ENCODE peak calls at places on chromosomes 6 and 20, in ten cellular contexts. U is B cell; N is psoas muscle; Y is GM12878; Q is CD4-positive, alpha-beta T cell; W is endothelial cell; A is fibroblast of lung; D is CD8-positive, alpha-beta T cell; S is progenitor cell of endocrine pancreas; X is prostate gland. O is an unnamed sample.

GRCh38 chr20:23161968-23162696 is 76.0 kb upstream of the CD93 start:
- DNase-seq in S (no peak), U (peak), Y (no peak), W (no peak), A (peak), Q (peak), X (peak), D (no peak), N (peak), O (no peak)

GRCh38 chr6:131023834-131024504 is 39.1 kb downstream of the EPB41L2 start:
- DNase-seq in D (no peak), Q (no peak), Y (no peak), S (no peak), U (no peak), A (peak), W (no peak), X (no peak), N (no peak), O (no peak)

GRCh38 chr20:50575869-50576720 is 65.9 kb downstream of the PTPN1 start:
- DNase-seq in Y (no peak), W (peak), U (peak), D (peak), Q (peak), X (peak), N (peak), A (peak), S (peak), O (peak)

GRCh38 chr20:8244637-8245036 is 112.6 kb downstream of the PLCB1 start:
- DNase-seq in Q (no peak), W (no peak), Y (no peak), U (no peak), D (no peak), X (peak), A (peak), N (no peak), S (no peak), O (no peak)

GRCh38 chr20:32605167-32605656 is 20.1 kb upstream of the NOL4L start:
- DNase-seq in W (no peak), N (no peak), Y (no peak), U (no peak), S (no peak), X (no peak), Q (no peak), D (no peak), A (peak), O (no peak)

GRCh38 chr6:44833248-44833647 is 445.7 kb downstream of the CDC5L start:
- DNase-seq in W (no peak), U (no peak), N (no peak), S (no peak), X (no peak), Q (no peak), D (no peak), A (no peak), Y (peak), O (no peak)

GRCh38 chr6:14857501-14857900 is 388.4 kb upstream of the JARID2 start:
- DNase-seq in Q (peak), A (no peak), U (peak), D (peak), W (no peak), S (no peak), X (no peak), N (no peak), Y (no peak), O (no peak)

GRCh38 chr6:2072450-2072849 is 173.0 kb downstream of the GMDS start:
- DNase-seq in U (no peak), Y (no peak), A (peak), S (no peak), W (no peak), D (no peak), Q (no peak), X (no peak), N (no peak), O (no peak)

GRCh38 chr20:18815194-18815942 is 1.8 kb downstream of the SCP2D1 start:
- DNase-seq in D (no peak), N (no peak), A (no peak), W (no peak), U (no peak), S (no peak), Q (no peak), Y (no peak), X (no peak), O (no peak)

GRCh38 chr6:25312034-25312620 is 33.0 kb downstream of the CARMIL1 start:
- DNase-seq in A (peak), X (no peak), Q (no peak), U (no peak), D (no peak), N (no peak), Y (no peak), W (no peak), S (no peak), O (no peak)

GRCh38 chr6:69866351-69867074 is at the start of gene COL19A1:
- DNase-seq in Y (peak), U (peak), W (peak), N (peak), Q (peak), A (no peak), X (no peak), S (peak), D (peak), O (peak)

GRCh38 chr6:7150381-7151064 is 42.8 kb downstream of the RREB1 start:
- DNase-seq in S (no peak), N (no peak), U (no peak), D (no peak), X (no peak), Y (no peak), W (no peak), Q (no peak), A (no peak), O (peak)

GRCh38 chr6:80143312-80143960 is 37.0 kb downstream of the BCKDHB start:
- DNase-seq in S (no peak), A (peak), X (peak), U (no peak), Q (no peak), N (peak), D (no peak), W (no peak), Y (no peak), O (no peak)

GRCh38 chr6:62479722-62480121 is 193.7 kb upstream of the KHDRBS2 start:
- DNase-seq in Y (no peak), Q (no peak), U (no peak), A (no peak), S (no peak), D (no peak), N (no peak), X (no peak), W (no peak), O (no peak)

GRCh38 chr6:64664480-64664879 is 1028.9 kb downstream of the PHF3 start:
- DNase-seq in D (no peak), U (no peak), N (no peak), Q (no peak), S (no peak), Y (no peak), X (no peak), A (no peak), W (no peak), O (no peak)

GRCh38 chr6:4856779-4857178 is 80.6 kb downstream of the CDYL start:
- DNase-seq in A (no peak), U (no peak), D (no peak), S (no peak), X (no peak), Y (no peak), W (no peak), N (no peak), Q (no peak), O (no peak)
- TF ChIP-seq CTCF in A (no peak), U (no peak), D (no peak), S (peak), X (no peak), Y (peak), W (peak), N (no peak), Q (no peak), O (no peak)

DNA sequence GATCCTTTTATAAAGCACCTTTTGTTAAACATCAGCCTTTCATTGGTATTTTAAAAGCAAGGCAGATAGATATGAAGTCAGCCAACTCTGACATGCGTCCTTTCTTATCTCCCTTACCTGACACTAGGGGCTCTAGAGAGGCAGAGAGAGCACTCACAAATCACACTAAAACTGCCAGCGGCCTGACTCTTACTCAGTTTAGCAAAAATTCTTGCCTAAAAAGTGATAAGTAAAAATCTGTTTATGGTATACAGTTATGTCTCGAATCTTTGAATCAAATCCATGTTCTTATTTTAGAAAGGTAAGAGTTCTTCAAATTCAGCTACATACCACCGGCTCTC is 10.4 kb upstream of the TDRD6 start:
- DNase-seq in U (no peak), N (no peak), X (no peak), A (no peak), D (no peak), S (no peak), Q (no peak), W (no peak), Y (no peak), O (no peak)
- TF ChIP-seq CTCF in U (peak), N (no peak), X (no peak), A (peak), D (no peak), S (peak), Q (no peak), W (no peak), Y (peak), O (peak)

GRCh38 chr6:166464418-166465400 is 82.0 kb upstream of the MPC1 start:
- DNase-seq in N (no peak), U (no peak), W (no peak), X (no peak), Y (no peak), D (no peak), Q (no peak), S (no peak), A (no peak), O (peak)

GRCh38 chr6:166464068-166464410 is 81.3 kb upstream of the MPC1 start:
- DNase-seq in N (no peak), Q (no peak), D (no peak), S (no peak), X (no peak), W (no peak), A (no peak), Y (no peak), U (no peak), O (no peak)

GRCh38 chr6:166467436-166468000 is 84.8 kb upstream of the MPC1 start:
- DNase-seq in W (no peak), A (no peak), Q (no peak), S (no peak), D (no peak), Y (no peak), N (no peak), U (no peak), X (no peak), O (peak)

GRCh38 chr6:166466178-166467122 is 83.7 kb upstream of the MPC1 start:
- DNase-seq in N (no peak), X (no peak), U (no peak), A (peak), W (no peak), S (no peak), D (no peak), Q (no peak), Y (no peak), O (peak)

GRCh38 chr6:166465671-166466087 is 82.9 kb upstream of the MPC1 start:
- DNase-seq in U (no peak), W (no peak), A (peak), X (no peak), S (no peak), Q (no peak), D (no peak), N (peak), Y (no peak), O (peak)
- TF ChIP-seq CTCF in U (no peak), W (no peak), A (peak), X (no peak), S (no peak), Q (no peak), D (no peak), N (no peak), Y (no peak), O (no peak)

GRCh38 chr6:155181498-155181897 is 82.3 kb upstream of the CLDN20 start:
- DNase-seq in N (no peak), W (no peak), U (peak), S (no peak), Q (no peak), A (no peak), Y (no peak), D (no peak), X (no peak), O (no peak)

GRCh38 chr6:155174576-155175174 is 89.1 kb upstream of the CLDN20 start:
- DNase-seq in U (peak), A (peak), X (peak), Y (no peak), W (peak), Q (peak), D (peak), S (peak), N (no peak), O (peak)

GRCh38 chr6:155183095-155183494 is 80.7 kb upstream of the CLDN20 start:
- DNase-seq in Q (no peak), X (no peak), U (no peak), W (no peak), Y (no peak), S (no peak), A (no peak), D (no peak), N (no peak), O (no peak)

GRCh38 chr6:155182103-155182502 is 81.7 kb upstream of the CLDN20 start:
- DNase-seq in D (no peak), W (no peak), Q (no peak), Y (no peak), N (no peak), A (no peak), U (no peak), S (no peak), X (no peak), O (no peak)

GRCh38 chr6:155177369-155177961 is 86.3 kb upstream of the CLDN20 start:
- DNase-seq in D (peak), N (no peak), Q (no peak), X (peak), S (no peak), Y (no peak), U (no peak), W (peak), A (peak), O (no peak)
- TF ChIP-seq CTCF in D (peak), N (peak), Q (peak), X (peak), S (peak), Y (peak), U (peak), W (peak), A (peak), O (peak)

GRCh38 chr6:127554435-127555006 is 22.5 kb upstream of the C6orf58 start:
- DNase-seq in N (no peak), Y (no peak), S (no peak), D (no peak), Q (no peak), W (peak), X (no peak), A (peak), U (no peak), O (no peak)
- TF ChIP-seq CTCF in N (peak), Y (peak), S (peak), D (no peak), Q (no peak), W (peak), X (peak), A (peak), U (no peak), O (no peak)

DNA sequence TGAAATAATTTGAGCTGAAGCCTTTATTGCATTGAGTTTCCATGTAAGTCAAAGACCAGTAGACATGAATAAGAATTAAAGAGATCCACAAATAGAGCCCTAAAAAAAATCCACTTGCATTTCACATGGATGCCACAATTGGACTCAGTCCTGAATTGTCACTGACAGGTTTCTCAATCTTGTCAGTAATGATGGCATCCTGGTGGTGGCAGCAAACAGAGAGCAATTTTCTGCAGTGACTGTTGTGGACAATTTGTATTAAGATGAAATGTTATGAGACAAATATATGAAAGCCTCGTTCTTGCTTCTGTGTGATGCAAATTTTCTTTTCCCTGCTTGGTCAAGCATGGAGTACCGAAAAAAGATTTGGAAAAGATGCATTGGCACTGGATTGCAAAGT is 278.9 kb downstream of the SAMD5 start:
- DNase-seq in U (no peak), N (no peak), X (no peak), Y (no peak), D (no peak), W (no peak), S (no peak), Q (no peak), A (no peak), O (no peak)
- TF ChIP-seq CTCF in U (no peak), N (no peak), X (no peak), Y (no peak), D (no peak), W (no peak), S (no peak), Q (no peak), A (no peak), O (no peak)

DNA sequence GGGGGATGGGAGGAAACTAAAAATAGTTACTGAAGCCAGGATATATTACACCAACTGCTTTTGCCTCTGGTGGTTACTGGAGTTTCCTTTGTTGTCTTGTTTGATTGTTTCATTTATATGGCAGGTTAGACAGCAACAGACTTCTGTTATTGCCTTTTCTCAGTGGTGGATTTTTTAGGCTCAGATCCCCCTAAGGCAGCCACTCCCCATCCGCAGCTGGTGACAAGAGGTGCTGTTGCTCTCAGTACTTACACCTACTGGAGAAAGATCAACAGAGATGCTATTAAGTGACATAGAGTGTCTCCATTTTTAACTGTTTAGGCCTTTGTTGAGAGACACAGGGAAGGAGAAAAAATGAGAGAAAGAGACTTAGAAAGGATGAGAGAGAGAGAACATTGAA is 552.1 kb downstream of the PKHD1 start:
- DNase-seq in Q (no peak), S (no peak), W (no peak), U (no peak), Y (no peak), N (no peak), A (no peak), D (no peak), X (no peak), O (no peak)
- TF ChIP-seq CTCF in Q (no peak), S (no peak), W (no peak), U (no peak), Y (no peak), N (no peak), A (no peak), D (no peak), X (no peak), O (no peak)